ENCODE peak calls at places on chromosomes 13 and 19, in eight cellular contexts. W, K, S, J, E, Y, N and O are unnamed samples.

GRCh38 chr13:114143806-114144605 is 11.6 kb upstream of the RASA3 start:
- DNase-seq in W (peak), K (no peak), S (no peak), J (peak), E (no peak), Y (no peak), N (peak), O (peak)

GRCh38 chr13:41294914-41295313 is 16.2 kb upstream of the NAA16 start:
- DNase-seq in W (no peak), K (no peak), S (no peak), J (no peak), E (no peak), Y (no peak), N (no peak), O (no peak)

GRCh38 chr19:48807590-48808308 is 3.1 kb downstream of the BCAT2 start:
- DNase-seq in W (no peak), K (no peak), S (no peak), J (no peak), E (no peak), Y (no peak), N (no peak), O (no peak)

GRCh38 chr19:40467007-40467565 is 285 bp downstream of the SPTBN4 start:
- DNase-seq in W (no peak), K (peak), S (no peak), J (no peak), E (no peak), Y (no peak), N (peak), O (peak)

GRCh38 chr13:100789481-100789880 is 114.9 kb upstream of the TMTC4 start:
- DNase-seq in W (no peak), K (no peak), S (peak), J (no peak), E (no peak), Y (no peak), N (no peak), O (no peak)

GRCh38 chr13:21825801-21826200 is 154.9 kb downstream of the FGF9 start:
- DNase-seq in W (no peak), K (no peak), S (no peak), J (no peak), E (no peak), Y (no peak), N (no peak), O (no peak)

GRCh38 chr19:8390617-8390981 is 439 bp downstream of the RAB11B start:
- DNase-seq in W (peak), K (peak), S (peak), J (peak), E (peak), Y (peak), N (peak), O (peak)

GRCh38 chr13:35365885-35366284 is 110.6 kb downstream of the MAB21L1 start:
- DNase-seq in W (no peak), K (no peak), S (no peak), J (no peak), E (no peak), Y (no peak), N (no peak), O (no peak)

GRCh38 chr19:49971991-49972401 is 11.0 kb upstream of the SIGLEC11 start:
- DNase-seq in W (no peak), K (no peak), S (no peak), J (no peak), E (no peak), Y (no peak), N (no peak), O (no peak)

GRCh38 chr13:50993908-50994307 is 84.3 kb downstream of the RNASEH2B start:
- DNase-seq in W (no peak), K (no peak), S (no peak), J (no peak), E (no peak), Y (no peak), N (no peak), O (peak)

GRCh38 chr13:91879360-91879759 is 480.9 kb downstream of the GPC5 start:
- DNase-seq in W (no peak), K (no peak), S (no peak), J (no peak), E (peak), Y (no peak), N (no peak), O (no peak)

GRCh38 chr19:474126-475078 is 13.6 kb upstream of the SHC2 start:
- DNase-seq in W (no peak), K (no peak), S (no peak), J (no peak), E (no peak), Y (no peak), N (no peak), O (peak)